ENCODE peak calls at places on chromosomes 16 and 17, in seven cellular contexts. O is heart right ventricle; D is RWPE1; N is ovary; C is CD4-positive, alpha-beta T cell; V is PC-9; T is body of pancreas. F is an unnamed sample.

GRCh38 chr17:81325974-81326358 is 30.9 kb upstream of the SLC38A10 start:
- DNase-seq in V (no peak), D (no peak), O (no peak), T (no peak), N (no peak), C (no peak), F (no peak)

GRCh38 chr16:52872706-52873105 is 180.0 kb downstream of the CHD9NB start:
- DNase-seq in C (no peak), O (no peak), N (no peak), T (no peak), V (no peak), D (no peak), F (no peak)

GRCh38 chr17:49516190-49516589 is 21.1 kb downstream of the NGFR start:
- DNase-seq in O (no peak), T (no peak), N (no peak), C (no peak), D (no peak), V (no peak), F (no peak)

GRCh38 chr16:80027007-80027965 is 426.7 kb upstream of the MAF start:
- DNase-seq in D (peak; percentile 98), C (peak; percentile 1), O (peak; percentile 63), V (peak; percentile 96), T (no peak), N (no peak), F (peak; percentile 27)

GRCh38 chr16:77868478-77868877 is 80.1 kb downstream of the VAT1L start:
- DNase-seq in N (no peak), C (no peak), D (no peak), T (no peak), O (no peak), V (no peak), F (no peak)

GRCh38 chr16:27287051-27287811 is 18.7 kb upstream of the NSMCE1 start:
- DNase-seq in T (no peak), C (no peak), D (no peak), O (no peak), N (no peak), V (no peak), F (no peak)

GRCh38 chr17:40727447-40728231 is 24.1 kb upstream of the KRT24 start:
- DNase-seq in N (no peak), T (no peak), V (peak; percentile 54), O (no peak), C (no peak), D (peak; percentile 34), F (no peak)

GRCh38 chr17:3974980-3975379 is 10.7 kb upstream of the ATP2A3 start:
- DNase-seq in D (no peak), O (no peak), N (no peak), T (no peak), V (no peak), C (no peak), F (no peak)

GRCh38 chr16:88782454-88783390 is 2.3 kb downstream of the PIEZO1 start:
- DNase-seq in C (no peak), T (no peak), N (peak; percentile 42), O (no peak), V (peak; percentile 86), D (peak; percentile 95), F (no peak)

GRCh38 chr16:89573826-89574680 is 1.5 kb upstream of the CPNE7 start:
- DNase-seq in T (no peak), D (no peak), C (no peak), V (no peak), N (no peak), O (no peak), F (no peak)

GRCh38 chr17:40552806-40553693 is 12.2 kb downstream of the CCR7 start:
- DNase-seq in D (no peak), T (peak; percentile 10), O (no peak), N (peak; percentile 51), V (no peak), C (no peak), F (no peak)

GRCh38 chr17:81392909-81393654 is 2.2 kb upstream of the BAHCC1 start:
- DNase-seq in N (peak; percentile 72), T (no peak), D (no peak), O (no peak), V (no peak), C (no peak), F (no peak)

GRCh38 chr17:59829217-59830006 is 63.3 kb downstream of the TUBD1 start:
- DNase-seq in C (no peak), O (peak; percentile 54), D (peak; percentile 85), N (no peak), V (peak; percentile 100), T (no peak), F (no peak)

GRCh38 chr17:27586203-27586701 is 44.7 kb upstream of the LGALS9 start:
- DNase-seq in N (no peak), V (no peak), D (no peak), C (no peak), T (no peak), O (no peak), F (no peak)

GRCh38 chr17:82943339-82943738 is 103.5 kb upstream of the ZNF750 start:
- DNase-seq in O (no peak), N (peak; percentile 13), D (no peak), C (no peak), T (no peak), V (no peak), F (no peak)

GRCh38 chr17:64781394-64781793 is 119.3 kb upstream of the SMURF2 start:
- DNase-seq in C (peak; percentile 34), N (peak; percentile 34), D (peak; percentile 19), O (peak; percentile 74), T (no peak), V (peak; percentile 45), F (no peak)

GRCh38 chr17:3870871-3871306 is 22.0 kb downstream of the CAMKK1 start:
- DNase-seq in C (no peak), D (no peak), N (no peak), O (no peak), V (no peak), T (no peak), F (no peak)

GRCh38 chr16:72552675-72553074 is 380.7 kb upstream of the PMFBP1 start:
- DNase-seq in D (no peak), V (no peak), T (no peak), N (no peak), C (no peak), O (no peak), F (no peak)

GRCh38 chr17:81551458-81552243 is 502 bp downstream of the FAAP100 start:
- DNase-seq in V (no peak), D (peak; percentile 24), T (peak; percentile 43), O (no peak), C (no peak), N (no peak), F (no peak)

GRCh38 chr16:2896480-2897010 is 13.5 kb downstream of the FLYWCH2 start:
- DNase-seq in D (no peak), N (no peak), C (no peak), O (no peak), T (no peak), V (no peak), F (no peak)

DNA sequence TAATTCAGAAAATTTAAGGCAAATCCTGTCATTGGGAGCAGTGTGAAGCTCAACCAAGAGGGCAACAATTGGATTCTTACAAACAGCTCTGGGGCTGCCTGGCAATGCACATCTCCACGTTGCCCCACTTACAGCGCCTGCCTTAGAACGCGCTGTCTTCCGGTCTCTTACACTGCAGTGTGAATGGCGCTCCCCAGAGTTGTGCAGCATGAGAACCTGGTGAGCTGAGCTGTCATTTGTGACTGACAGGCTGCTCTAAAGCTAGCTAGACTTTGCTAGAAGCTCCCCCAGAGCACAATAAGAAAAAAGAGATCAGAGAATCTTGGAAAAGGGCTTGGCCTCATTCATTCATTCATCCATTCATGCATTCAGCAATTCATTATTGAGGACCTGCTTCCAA is 64.5 kb upstream of the PLCG2 start:
- DNase-seq in T (no peak), D (no peak), V (no peak), N (peak; percentile 14), O (no peak), C (no peak), F (no peak)
- H3K27ac ChIP-seq in T (no peak overlapping the region), D (no peak overlapping the region), V (no peak overlapping the region), N (no peak overlapping the region), O (no peak overlapping the region), C (no peak overlapping the region), F (no peak overlapping the region)

GRCh38 chr17:48001187-48001586 is 30.3 kb downstream of the CDK5RAP3 start:
- DNase-seq in V (no peak), T (no peak), O (no peak), D (no peak), N (no peak), C (no peak), F (no peak)

GRCh38 chr17:48002208-48002919 is 31.5 kb downstream of the CDK5RAP3 start:
- DNase-seq in C (no peak), T (no peak), V (peak; percentile 89), D (peak; percentile 40), O (no peak), N (no peak), F (no peak)

GRCh38 chr17:48002920-48003685 is 32.2 kb downstream of the CDK5RAP3 start:
- DNase-seq in T (no peak), C (no peak), V (no peak), O (no peak), D (no peak), N (no peak), F (no peak)

GRCh38 chr17:48004973-48005372 is 32.6 kb downstream of the COPZ2 start:
- DNase-seq in C (no peak), V (no peak), N (no peak), D (no peak), O (no peak), T (no peak), F (no peak)

GRCh38 chr17:48003686-48004120 is 32.8 kb downstream of the CDK5RAP3 start:
- DNase-seq in C (no peak), O (no peak), T (no peak), V (no peak), D (no peak), N (no peak), F (no peak)
- H3K27ac ChIP-seq in C (no peak overlapping the region), O (no peak overlapping the region), T (no peak overlapping the region), V (no peak overlapping the region), D (peak overlapping the region; percentile 54), N (no peak overlapping the region), F (peak overlapping the region; percentile 90)

DNA sequence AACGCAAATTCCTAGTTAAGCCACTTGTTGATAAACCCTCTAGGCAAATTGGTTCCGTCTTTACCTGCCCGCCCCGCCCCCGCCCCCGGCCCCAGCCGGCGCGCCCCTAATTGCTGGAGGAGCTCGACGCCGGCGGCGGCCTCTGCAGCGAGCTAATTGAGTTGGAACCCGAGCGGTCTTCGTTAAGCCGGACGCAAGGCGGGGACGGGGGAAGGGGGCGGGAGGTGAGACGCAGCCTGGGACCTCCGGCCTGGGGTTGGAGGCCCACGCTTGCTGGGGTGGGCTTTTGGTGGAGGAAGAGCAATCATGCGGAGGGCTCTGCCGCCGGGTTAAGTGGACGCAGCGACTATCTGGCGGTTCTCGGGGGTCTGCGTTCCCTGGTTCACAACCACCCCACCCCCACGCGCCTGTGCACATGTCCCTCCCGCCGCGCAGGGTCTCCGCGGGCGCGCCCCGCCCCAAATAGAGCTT is 12.7 kb upstream of the FOXF1 start:
- DNase-seq in T (no peak), V (no peak), D (no peak), C (no peak), N (no peak), O (no peak), F (no peak)
- H3K27ac ChIP-seq in T (no peak overlapping the region), V (no peak overlapping the region), D (no peak overlapping the region), C (no peak overlapping the region), N (no peak overlapping the region), O (no peak overlapping the region), F (no peak overlapping the region)

DNA sequence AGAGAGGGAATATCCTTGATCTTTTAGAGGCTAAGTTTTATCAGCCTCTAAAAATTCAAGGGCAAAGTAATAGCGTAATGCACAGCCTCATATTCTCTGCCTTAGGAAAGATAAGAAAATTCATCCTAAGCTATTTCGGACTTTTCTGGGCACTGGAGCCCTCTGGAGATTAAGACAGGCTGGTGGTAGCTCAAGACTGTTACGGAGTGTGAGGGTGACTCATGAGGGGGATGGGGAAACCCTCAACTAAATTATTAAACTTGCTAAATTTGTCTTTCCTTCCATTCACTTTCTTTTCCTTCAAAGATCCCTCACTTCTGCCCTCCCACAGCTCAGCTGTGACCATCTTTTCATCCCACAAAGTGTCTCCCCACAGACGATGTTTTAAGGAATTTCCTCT is 73.3 kb downstream of the RPH3AL start:
- DNase-seq in O (no peak), D (no peak), T (no peak), N (no peak), V (no peak), C (no peak), F (no peak)
- H3K27ac ChIP-seq in O (no peak overlapping the region), D (no peak overlapping the region), T (no peak overlapping the region), N (no peak overlapping the region), V (no peak overlapping the region), C (no peak overlapping the region), F (no peak overlapping the region)

F was measured in caudate nucleus.